ENCODE peak calls at places on chromosome 2, in seven cellular contexts. N is anterior cingulate cortex; K is stimulated activated CD4-positive, alpha-beta T cell treated with anti-CD3 and anti-CD28 coated beads, Interleukin-12 subunit alpha, Interleukin-12 subunit beta, amount 100 ng/mL, for 4 hours; I is astrocyte of the spinal cord; R is left cardiac atrium; Z is dermis blood vessel endothelial cell; O is heart left ventricle. X is an unnamed sample.

GRCh38 chr2:207283356-207283755 is 117.6 kb upstream of the KLF7 start:
- DNase-seq in N (no peak), K (no peak), I (no peak), R (no peak), Z (peak), O (peak), X (no peak)

GRCh38 chr2:33129261-33129660 is 182.5 kb downstream of the LTBP1 start:
- DNase-seq in N (no peak), K (no peak), I (no peak), R (no peak), Z (no peak), O (no peak), X (no peak)

GRCh38 chr2:185374878-185375277 is 363.7 kb upstream of the FSIP2 start:
- DNase-seq in N (no peak), K (no peak), I (no peak), R (no peak), Z (no peak), O (no peak), X (no peak)

GRCh38 chr2:43519711-43520221 is 76.1 kb downstream of the THADA start:
- DNase-seq in N (no peak), K (no peak), I (peak), R (no peak), Z (peak), O (no peak), X (peak)

GRCh38 chr2:50049237-50049636 is 894.9 kb upstream of the FSHR start:
- DNase-seq in N (no peak), K (no peak), I (no peak), R (no peak), Z (no peak), O (no peak), X (no peak)

GRCh38 chr2:217981084-217981730 is 21.6 kb downstream of the TNS1 start:
- DNase-seq in N (no peak), K (no peak), I (no peak), R (no peak), Z (peak), O (peak), X (no peak)

GRCh38 chr2:99662761-99663341 is 173.0 kb upstream of the REV1 start:
- DNase-seq in N (no peak), K (no peak), I (peak), R (peak), Z (no peak), O (no peak), X (peak)

GRCh38 chr2:11346129-11346528 is 1.7 kb upstream of the ROCK2 start:
- DNase-seq in N (no peak), K (no peak), I (no peak), R (no peak), Z (peak), O (no peak), X (no peak)

GRCh38 chr2:170362895-170363582 is 185.1 kb downstream of the MYO3B start:
- DNase-seq in N (no peak), K (no peak), I (no peak), R (no peak), Z (no peak), O (no peak), X (no peak)

GRCh38 chr2:73414651-73415050 is 29.0 kb downstream of the ALMS1 start:
- DNase-seq in N (no peak), K (no peak), I (peak), R (no peak), Z (no peak), O (no peak), X (no peak)

GRCh38 chr2:18404141-18404540 is 156.3 kb downstream of the RDH14 start:
- DNase-seq in N (no peak), K (no peak), I (no peak), R (no peak), Z (no peak), O (no peak), X (no peak)

GRCh38 chr2:127407661-127408003 is 10.6 kb upstream of the PROC start:
- DNase-seq in N (no peak), K (no peak), I (peak), R (no peak), Z (no peak), O (no peak), X (no peak)

GRCh38 chr2:179354296-179354695 is 89.7 kb upstream of the SESTD1 start:
- DNase-seq in N (no peak), K (no peak), I (no peak), R (no peak), Z (no peak), O (no peak), X (no peak)

GRCh38 chr2:54773233-54773632 is 49.8 kb downstream of the EML6 start:
- DNase-seq in N (no peak), K (no peak), I (no peak), R (no peak), Z (no peak), O (no peak), X (no peak)

GRCh38 chr2:20590704-20591515 is 60.0 kb downstream of the HS1BP3 start:
- DNase-seq in N (no peak), K (no peak), I (no peak), R (peak), Z (no peak), O (no peak), X (no peak)

GRCh38 chr2:168312036-168312822 is 64.8 kb upstream of the STK39 start:
- DNase-seq in N (no peak), K (no peak), I (peak), R (no peak), Z (no peak), O (no peak), X (no peak)

GRCh38 chr2:239193925-239194687 is 206.7 kb downstream of the HDAC4 start:
- DNase-seq in N (no peak), K (no peak), I (no peak), R (no peak), Z (no peak), O (no peak), X (no peak)

GRCh38 chr2:112121682-112122254 is 16.4 kb upstream of the FBLN7 start:
- DNase-seq in N (no peak), K (peak), I (peak), R (no peak), Z (peak), O (no peak), X (peak)

GRCh38 chr2:167510071-167510759 is 621.9 kb downstream of the XIRP2 start:
- DNase-seq in N (no peak), K (no peak), I (peak), R (no peak), Z (no peak), O (no peak), X (no peak)

GRCh38 chr2:28908172-28908571 is 13.7 kb downstream of the WDR43 start:
- DNase-seq in N (no peak), K (no peak), I (no peak), R (no peak), Z (no peak), O (no peak), X (no peak)

GRCh38 chr2:168404764-168405163 is 51.3 kb upstream of the CERS6 start:
- DNase-seq in N (no peak), K (no peak), I (no peak), R (no peak), Z (no peak), O (no peak), X (no peak)

GRCh38 chr2:20599001-20599600 is 51.8 kb downstream of the HS1BP3 start:
- DNase-seq in N (no peak), K (no peak), I (no peak), R (peak), Z (no peak), O (peak), X (no peak)

GRCh38 chr2:159758239-159758638 is 39.8 kb downstream of the CD302 start:
- DNase-seq in N (no peak), K (no peak), I (no peak), R (no peak), Z (no peak), O (no peak), X (no peak)

GRCh38 chr2:100853909-100854810 is 34.2 kb downstream of the NPAS2 start:
- DNase-seq in N (no peak), K (no peak), I (no peak), R (peak), Z (no peak), O (no peak), X (no peak)

GRCh38 chr2:16194931-16195680 is 254.8 kb downstream of the MYCN start:
- DNase-seq in N (no peak), K (no peak), I (no peak), R (no peak), Z (no peak), O (no peak), X (no peak)

GRCh38 chr2:203915256-203915655 is 21.3 kb upstream of the ICOS start:
- DNase-seq in N (no peak), K (no peak), I (no peak), R (no peak), Z (no peak), O (no peak), X (no peak)

GRCh38 chr2:111118455-111119003 is 2.2 kb upstream of the BCL2L11 start:
- DNase-seq in N (no peak), K (no peak), I (no peak), R (peak), Z (no peak), O (peak), X (no peak)

GRCh38 chr2:16254356-16254965 is 314.1 kb downstream of the MYCN start:
- DNase-seq in N (no peak), K (no peak), I (no peak), R (no peak), Z (no peak), O (no peak), X (no peak)